ENCODE peak calls at places on chromosomes 5 and 9, in six cellular contexts. G is K562, X is brain microvascular endothelial cell, O is cardiac muscle cell, M is heart right ventricle, W is neural progenitor cell. I is an unnamed sample.
A peak's percentile ranks its signal among the peaks of the same experiment; 100 is the strongest.

GRCh38 chr9:20084125-20084524 is 295.3 kb upstream of the SLC24A2 start:
- DNase-seq in O (no peak), G (no peak), W (no peak), M (no peak), X (no peak), I (no peak)

GRCh38 chr9:119026120-119026519 is 343.1 kb downstream of the BRINP1 start:
- DNase-seq in X (no peak), O (no peak), W (no peak), G (no peak), M (peak; percentile 32), I (no peak)

GRCh38 chr5:125232779-125233230 is 486.4 kb upstream of the ZNF608 start:
- DNase-seq in M (no peak), W (no peak), X (no peak), O (peak; percentile 86), G (no peak), I (no peak)

GRCh38 chr9:113580954-113581311 is 117.4 kb downstream of the RGS3 start:
- DNase-seq in M (no peak), W (no peak), G (no peak), O (no peak), X (no peak), I (no peak)

GRCh38 chr5:91207248-91207647 is 175.9 kb downstream of the ARRDC3 start:
- DNase-seq in G (no peak), W (no peak), M (no peak), X (peak; percentile 72), O (peak; percentile 21), I (no peak)

GRCh38 chr5:94503677-94504076 is 114.7 kb downstream of the KIAA0825 start:
- DNase-seq in X (no peak), M (no peak), G (no peak), W (no peak), O (no peak), I (no peak)

GRCh38 chr9:106717686-106718085 is 145.3 kb upstream of the ZNF462 start:
- DNase-seq in W (no peak), X (peak; percentile 83), O (peak; percentile 86), G (no peak), M (no peak), I (no peak)

GRCh38 chr9:33130501-33130900 is 36.6 kb downstream of the B4GALT1 start:
- DNase-seq in M (no peak), W (no peak), G (no peak), O (peak; percentile 82), X (peak; percentile 37), I (no peak)

DNA sequence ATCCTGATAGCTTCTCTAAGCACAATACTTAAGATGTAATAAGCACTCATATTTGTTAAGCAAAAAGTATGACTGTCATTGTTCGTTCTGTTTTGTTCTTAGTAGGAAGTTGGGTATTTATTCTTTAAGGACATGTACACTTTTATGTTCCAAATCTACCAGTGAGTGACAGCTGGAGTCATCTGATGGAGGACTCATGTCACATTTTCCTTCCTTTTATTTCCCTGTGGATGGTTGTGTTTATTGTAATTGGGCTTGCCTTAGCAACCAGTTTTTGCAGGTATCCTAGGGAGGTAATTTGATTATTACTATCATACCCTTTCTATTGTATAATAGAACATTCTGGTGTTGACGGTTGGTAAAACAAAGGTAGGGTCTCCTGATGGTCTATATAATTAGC is 145.7 kb downstream of the ZSWIM6 start:
- DNase-seq in M (no peak), O (no peak), G (no peak), X (no peak), W (no peak), I (no peak)
- H3K4me3 ChIP-seq in M (no peak overlapping the region), O (no peak overlapping the region), G (no peak overlapping the region), X (no peak overlapping the region), W (no peak overlapping the region), I (no peak overlapping the region)

DNA sequence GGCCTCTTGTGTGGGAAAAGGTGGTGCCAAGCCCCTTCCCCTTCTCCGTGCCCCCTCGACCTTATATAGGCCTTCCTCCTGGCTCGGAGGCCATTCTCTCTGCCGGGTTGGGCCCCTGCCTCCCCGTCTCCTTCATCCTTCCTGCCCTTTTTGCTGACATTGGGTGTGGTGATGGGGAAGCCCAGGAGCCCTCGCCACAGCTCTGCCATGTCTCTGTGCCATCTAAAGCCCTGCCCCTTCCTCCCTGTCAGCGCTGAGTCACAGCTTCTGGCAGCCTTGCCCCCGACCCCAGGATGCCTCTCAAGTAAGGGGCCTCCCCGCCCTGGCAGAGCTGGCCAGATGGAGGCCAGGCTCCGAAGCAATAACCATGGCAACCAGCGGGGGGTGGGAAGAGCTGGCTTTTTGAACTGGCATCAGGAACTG is 30.4 kb downstream of the JADE2 start:
- DNase-seq in G (peak; percentile 41), W (peak; percentile 68), O (peak; percentile 56), X (peak; percentile 30), M (no peak), I (no peak)
- TF ChIP-seq CTCF in G (no peak), W (no peak), O (no peak), X (peak; percentile 11), M (no peak), I (no peak)

DNA sequence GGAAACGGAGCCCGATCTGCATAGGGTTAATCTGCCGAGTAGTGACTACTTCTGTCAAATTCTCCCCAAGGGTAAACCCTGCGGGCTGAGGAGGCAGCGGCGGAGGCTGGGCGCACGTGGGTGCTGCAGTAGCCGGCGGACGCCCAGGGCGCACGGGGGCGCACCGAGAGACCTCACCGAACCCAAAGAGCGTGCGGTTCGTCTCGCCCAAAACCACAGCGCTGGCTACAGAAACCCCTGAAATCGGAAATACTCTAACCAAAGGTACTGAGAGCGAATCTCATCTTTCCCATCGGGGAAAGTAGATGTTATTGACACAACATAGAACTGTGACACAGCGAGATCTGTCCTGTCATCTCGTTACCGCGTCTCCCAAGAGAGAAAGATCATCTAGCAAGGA is 56.0 kb upstream of the SHC3 start:
- DNase-seq in X (no peak), O (peak; percentile 34), M (no peak), W (peak; percentile 66), G (no peak), I (no peak)
- H3K4me3 ChIP-seq in X (peak overlapping the region; percentile 32), O (peak overlapping the region; percentile 12), M (no peak overlapping the region), W (peak overlapping the region; percentile 57), G (no peak overlapping the region), I (no peak overlapping the region)

DNA sequence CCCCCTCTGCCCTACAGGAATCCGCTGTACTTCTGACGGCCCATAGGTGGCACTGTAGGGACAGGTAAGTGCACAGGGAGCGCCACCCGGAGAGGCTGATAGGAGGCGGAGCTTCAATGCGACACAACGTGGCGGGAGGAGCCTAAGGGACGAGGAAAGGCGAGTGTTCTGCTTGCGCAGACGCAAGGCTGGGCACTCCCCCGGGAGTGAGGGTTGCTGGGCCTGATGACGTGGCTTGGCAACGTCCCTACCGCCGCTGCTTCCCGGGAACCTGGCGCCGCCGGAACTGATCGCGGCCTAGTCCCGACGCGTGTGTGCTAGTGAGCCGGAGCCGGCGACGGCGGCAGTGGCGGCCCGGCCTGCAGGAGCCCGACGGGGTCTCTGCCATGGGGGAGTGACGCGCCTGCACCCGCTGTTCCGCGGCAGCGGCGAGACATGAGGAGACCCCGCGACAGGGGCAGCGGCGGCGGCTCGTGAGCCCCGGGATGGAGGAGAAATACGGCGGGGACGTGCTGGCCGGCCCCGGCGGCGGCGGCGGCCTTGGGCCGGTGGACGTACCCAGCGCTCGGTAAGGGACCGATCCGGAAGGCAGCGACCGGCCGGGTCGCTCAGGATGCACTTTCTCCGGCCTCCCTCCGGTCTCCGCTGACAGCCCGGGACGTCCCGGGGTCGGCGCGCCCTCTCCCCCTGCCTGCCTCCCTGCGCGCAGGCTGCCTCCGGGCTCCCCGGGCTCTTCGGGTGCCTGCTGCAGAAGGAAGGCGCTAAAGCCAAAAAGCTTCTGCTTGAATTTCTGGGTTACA is at the start of gene SLC30A5:
- DNase-seq in M (peak; percentile 99), X (peak; percentile 100), W (peak; percentile 99), O (peak; percentile 100), G (peak; percentile 98), I (peak; percentile 100)
- TF ChIP-seq CTCF in M (peak; percentile 98), X (peak; percentile 95), W (peak; percentile 89), O (peak; percentile 93), G (peak; percentile 97), I (peak; percentile 99)

DNA sequence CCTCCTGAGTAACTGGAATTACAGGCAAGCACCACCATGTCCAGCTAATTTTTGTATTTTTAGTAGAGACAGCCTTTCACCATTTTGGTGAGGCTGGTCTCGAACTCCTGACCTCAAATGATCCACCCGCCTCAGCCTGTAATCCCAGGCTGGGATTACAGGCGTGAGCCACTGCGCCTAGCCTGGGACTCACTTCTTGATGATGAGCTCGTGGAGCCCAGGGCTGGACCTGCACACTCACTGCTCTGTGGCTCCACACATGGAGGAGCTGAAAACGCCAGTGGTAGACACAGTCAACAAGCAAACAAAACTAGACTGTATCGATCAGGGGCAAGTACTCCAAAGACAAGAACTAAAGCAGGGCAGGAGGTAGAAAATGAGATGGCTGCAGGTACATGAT is 59.8 kb upstream of the RPL26L1 start:
- DNase-seq in M (no peak), W (no peak), O (no peak), G (no peak), X (no peak), I (no peak)
- H3K4me3 ChIP-seq in M (no peak overlapping the region), W (no peak overlapping the region), O (no peak overlapping the region), G (no peak overlapping the region), X (no peak overlapping the region), I (no peak overlapping the region)

I was measured in LNCaP clone FGC.